ENCODE peak calls at places on chromosome 19, in six cellular contexts. One of them, this sample, is unnamed.

GRCh38 chr19:43351998-43352746 is 1.3 kb upstream of the CD177 start:
- DNase-seq in IMR-90: no peak
- DNase-seq in brain microvascular endothelial cell: no peak
- DNase-seq in left ventricle myocardium inferior: no peak
- DNase-seq in spleen: no peak
- DNase-seq in tibial nerve: no peak
- DNase-seq in this sample: no peak

GRCh38 chr19:3984908-3985642 is at the start of gene EEF2:
- DNase-seq in IMR-90: peak; percentile 87
- DNase-seq in brain microvascular endothelial cell: peak; percentile 64
- DNase-seq in left ventricle myocardium inferior: peak; percentile 90
- DNase-seq in spleen: peak; percentile 96
- DNase-seq in tibial nerve: peak; percentile 82
- DNase-seq in this sample: peak; percentile 49

GRCh38 chr19:47428177-47428894 is 9.0 kb upstream of the MEIS3 start:
- DNase-seq in IMR-90: peak; percentile 98
- DNase-seq in brain microvascular endothelial cell: peak; percentile 96
- DNase-seq in left ventricle myocardium inferior: peak; percentile 85
- DNase-seq in spleen: no peak
- DNase-seq in tibial nerve: peak; percentile 52
- DNase-seq in this sample: peak; percentile 99

GRCh38 chr19:56983148-56983547 is 136.6 kb upstream of the USP29 start:
- DNase-seq in IMR-90: no peak
- DNase-seq in brain microvascular endothelial cell: no peak
- DNase-seq in left ventricle myocardium inferior: no peak
- DNase-seq in spleen: no peak
- DNase-seq in tibial nerve: no peak
- DNase-seq in this sample: no peak

GRCh38 chr19:33373701-33374405 is at the start of gene CEBPG:
- DNase-seq in IMR-90: peak; percentile 64
- DNase-seq in brain microvascular endothelial cell: no peak
- DNase-seq in left ventricle myocardium inferior: peak; percentile 59
- DNase-seq in spleen: no peak
- DNase-seq in tibial nerve: no peak
- DNase-seq in this sample: no peak

GRCh38 chr19:49773663-49774305 is 7.0 kb downstream of the AP2A1 start:
- DNase-seq in IMR-90: no peak
- DNase-seq in brain microvascular endothelial cell: no peak
- DNase-seq in left ventricle myocardium inferior: no peak
- DNase-seq in spleen: no peak
- DNase-seq in tibial nerve: no peak
- DNase-seq in this sample: no peak

GRCh38 chr19:15249912-15250634 is 17.8 kb upstream of the EPHX3 start:
- DNase-seq in IMR-90: peak; percentile 95
- DNase-seq in brain microvascular endothelial cell: peak; percentile 91
- DNase-seq in left ventricle myocardium inferior: peak; percentile 65
- DNase-seq in spleen: no peak
- DNase-seq in tibial nerve: no peak
- DNase-seq in this sample: peak; percentile 66

GRCh38 chr19:2663920-2664571 is 38.4 kb downstream of the GNG7 start:
- DNase-seq in IMR-90: no peak
- DNase-seq in brain microvascular endothelial cell: no peak
- DNase-seq in left ventricle myocardium inferior: peak; percentile 84
- DNase-seq in spleen: peak; percentile 89
- DNase-seq in tibial nerve: no peak
- DNase-seq in this sample: no peak

GRCh38 chr19:14089662-14090508 is 666 bp downstream of the SAMD1 start:
- DNase-seq in IMR-90: peak; percentile 74
- DNase-seq in brain microvascular endothelial cell: peak; percentile 35
- DNase-seq in left ventricle myocardium inferior: peak; percentile 58
- DNase-seq in spleen: peak; percentile 92
- DNase-seq in tibial nerve: no peak
- DNase-seq in this sample: no peak

GRCh38 chr19:45766293-45766918 is 2.6 kb downstream of the SIX5 start:
- DNase-seq in IMR-90: no peak
- DNase-seq in brain microvascular endothelial cell: no peak
- DNase-seq in left ventricle myocardium inferior: no peak
- DNase-seq in spleen: no peak
- DNase-seq in tibial nerve: no peak
- DNase-seq in this sample: no peak

GRCh38 chr19:33040994-33041827 is 23.5 kb downstream of the RHPN2 start:
- DNase-seq in IMR-90: no peak
- DNase-seq in brain microvascular endothelial cell: no peak
- DNase-seq in left ventricle myocardium inferior: no peak
- DNase-seq in spleen: no peak
- DNase-seq in tibial nerve: no peak
- DNase-seq in this sample: peak; percentile 87

GRCh38 chr19:15222738-15223648 is 9.3 kb downstream of the EPHX3 start:
- DNase-seq in IMR-90: peak; percentile 95
- DNase-seq in brain microvascular endothelial cell: peak; percentile 90
- DNase-seq in left ventricle myocardium inferior: peak; percentile 93
- DNase-seq in spleen: peak; percentile 93
- DNase-seq in tibial nerve: peak; percentile 69
- DNase-seq in this sample: peak; percentile 68

GRCh38 chr19:43430142-43430710 is 15.5 kb downstream of the TEX101 start:
- DNase-seq in IMR-90: no peak
- DNase-seq in brain microvascular endothelial cell: no peak
- DNase-seq in left ventricle myocardium inferior: no peak
- DNase-seq in spleen: no peak
- DNase-seq in tibial nerve: no peak
- DNase-seq in this sample: no peak

GRCh38 chr19:4357095-4357797 is 13.9 kb downstream of the MPND start:
- DNase-seq in IMR-90: no peak
- DNase-seq in brain microvascular endothelial cell: no peak
- DNase-seq in left ventricle myocardium inferior: no peak
- DNase-seq in spleen: peak; percentile 70
- DNase-seq in tibial nerve: no peak
- DNase-seq in this sample: no peak

GRCh38 chr19:39671739-39672363 is 16.1 kb downstream of the LGALS16 start:
- DNase-seq in IMR-90: peak; percentile 43
- DNase-seq in brain microvascular endothelial cell: peak; percentile 48
- DNase-seq in left ventricle myocardium inferior: no peak
- DNase-seq in spleen: no peak
- DNase-seq in tibial nerve: no peak
- DNase-seq in this sample: peak; percentile 41

GRCh38 chr19:15369594-15369891 is 10.0 kb downstream of the AKAP8 start:
- DNase-seq in IMR-90: no peak
- DNase-seq in brain microvascular endothelial cell: no peak
- DNase-seq in left ventricle myocardium inferior: no peak
- DNase-seq in spleen: peak; percentile 62
- DNase-seq in tibial nerve: no peak
- DNase-seq in this sample: no peak

GRCh38 chr19:5024282-5024681 is 55.4 kb downstream of the KDM4B start:
- DNase-seq in IMR-90: no peak
- DNase-seq in brain microvascular endothelial cell: no peak
- DNase-seq in left ventricle myocardium inferior: no peak
- DNase-seq in spleen: peak; percentile 54
- DNase-seq in tibial nerve: no peak
- DNase-seq in this sample: no peak

GRCh38 chr19:3387645-3388589 is 21.5 kb downstream of the NFIC start:
- DNase-seq in IMR-90: peak; percentile 39
- DNase-seq in brain microvascular endothelial cell: no peak
- DNase-seq in left ventricle myocardium inferior: peak; percentile 87
- DNase-seq in spleen: peak; percentile 87
- DNase-seq in tibial nerve: peak; percentile 68
- DNase-seq in this sample: peak; percentile 29

GRCh38 chr19:15276620-15277019 is 44.4 kb upstream of the EPHX3 start:
- DNase-seq in IMR-90: no peak
- DNase-seq in brain microvascular endothelial cell: no peak
- DNase-seq in left ventricle myocardium inferior: no peak
- DNase-seq in spleen: no peak
- DNase-seq in tibial nerve: no peak
- DNase-seq in this sample: peak; percentile 86

GRCh38 chr19:17318966-17319365 is 9.6 kb downstream of the DDA1 start:
- DNase-seq in IMR-90: no peak
- DNase-seq in brain microvascular endothelial cell: no peak
- DNase-seq in left ventricle myocardium inferior: no peak
- DNase-seq in spleen: no peak
- DNase-seq in tibial nerve: no peak
- DNase-seq in this sample: no peak

GRCh38 chr19:13023666-13024065 is 28.4 kb downstream of the NFIX start:
- DNase-seq in IMR-90: no peak
- DNase-seq in brain microvascular endothelial cell: no peak
- DNase-seq in left ventricle myocardium inferior: no peak
- DNase-seq in spleen: no peak
- DNase-seq in tibial nerve: no peak
- DNase-seq in this sample: no peak

DNA sequence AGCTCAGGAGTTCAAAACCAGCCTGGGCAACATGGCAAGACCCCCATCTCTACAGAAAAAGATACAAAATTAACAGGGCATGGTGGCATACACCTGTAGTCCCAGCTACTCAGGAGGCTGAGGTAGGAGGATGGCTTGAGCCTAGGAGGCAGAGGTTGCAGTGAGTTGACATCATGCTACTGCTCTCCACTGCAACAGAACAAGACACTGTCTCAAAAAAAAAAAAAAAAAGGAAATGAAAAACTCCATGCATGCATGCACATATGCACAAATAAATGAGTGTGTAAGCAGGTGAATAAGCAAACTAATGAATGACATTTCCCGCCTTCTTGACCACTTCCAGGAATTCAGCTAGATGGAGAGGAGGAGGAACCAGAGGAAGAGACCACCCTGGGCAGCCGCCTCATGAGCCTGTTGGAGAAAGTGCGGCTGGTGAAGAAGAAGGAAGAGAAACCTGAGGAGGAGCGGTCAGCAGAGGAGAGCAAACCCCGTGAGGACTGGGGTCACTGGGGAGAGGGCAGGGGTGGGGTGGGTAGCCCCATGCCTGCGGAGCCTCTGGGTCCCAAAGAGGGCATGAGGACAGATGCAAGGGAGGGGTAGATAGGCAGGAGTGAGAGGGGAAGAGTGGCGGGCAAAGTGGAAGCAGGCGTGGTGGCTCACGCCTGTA is 58.8 kb downstream of the RYR1 start:
- DNase-seq in IMR-90: no peak
- DNase-seq in brain microvascular endothelial cell: no peak
- DNase-seq in left ventricle myocardium inferior: no peak
- DNase-seq in spleen: no peak
- DNase-seq in tibial nerve: no peak
- DNase-seq in this sample: no peak
- H3K27me3 ChIP-seq in IMR-90: peaks cover 2% of the 10 kb centered on the region
- H3K27me3 ChIP-seq in brain microvascular endothelial cell: no peaks in the 10 kb centered on the region
- H3K27me3 ChIP-seq in left ventricle myocardium inferior: peaks cover 55% of the 10 kb centered on the region
- H3K27me3 ChIP-seq in spleen: no peaks in the 10 kb centered on the region
- H3K27me3 ChIP-seq in tibial nerve: no peaks in the 10 kb centered on the region
- H3K27me3 ChIP-seq in this sample: no peaks in the 10 kb centered on the region

DNA sequence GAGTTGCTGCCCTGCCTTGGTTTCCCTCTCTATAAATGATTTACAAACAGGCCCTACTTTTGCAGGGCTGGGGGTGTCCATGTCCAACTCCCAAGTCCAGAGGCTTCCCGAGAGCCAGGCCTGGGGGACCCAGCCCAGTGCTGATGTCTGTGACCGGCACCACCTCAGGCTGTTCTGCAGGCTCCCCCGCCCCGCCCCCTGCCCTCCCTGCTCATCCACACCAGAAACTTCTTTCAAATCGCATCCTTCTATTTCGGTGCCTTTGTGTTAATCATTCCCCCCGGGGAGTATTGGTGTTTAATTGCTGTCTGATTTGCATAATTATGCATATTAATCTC is 19.2 kb downstream of the TCF3 start:
- DNase-seq in IMR-90: no peak
- DNase-seq in brain microvascular endothelial cell: no peak
- DNase-seq in left ventricle myocardium inferior: no peak
- DNase-seq in spleen: no peak
- DNase-seq in tibial nerve: no peak
- DNase-seq in this sample: no peak
- TF ChIP-seq CTCF in IMR-90: no peak
- TF ChIP-seq CTCF in brain microvascular endothelial cell: no peak
- TF ChIP-seq CTCF in left ventricle myocardium inferior: no peak
- TF ChIP-seq CTCF in spleen: no peak
- TF ChIP-seq CTCF in tibial nerve: no peak
- TF ChIP-seq CTCF in this sample: no peak

GRCh38 chr19:30119180-30119920 is 177.3 kb downstream of the URI1 start:
- DNase-seq in IMR-90: no peak
- DNase-seq in brain microvascular endothelial cell: no peak
- DNase-seq in left ventricle myocardium inferior: no peak
- DNase-seq in spleen: peak; percentile 65
- DNase-seq in tibial nerve: no peak
- DNase-seq in this sample: no peak

GRCh38 chr19:30118221-30118620 is 176.2 kb downstream of the URI1 start:
- DNase-seq in IMR-90: no peak
- DNase-seq in brain microvascular endothelial cell: no peak
- DNase-seq in left ventricle myocardium inferior: no peak
- DNase-seq in spleen: no peak
- DNase-seq in tibial nerve: no peak
- DNase-seq in this sample: no peak

GRCh38 chr19:30116984-30117555 is 175.0 kb downstream of the URI1 start:
- DNase-seq in IMR-90: no peak
- DNase-seq in brain microvascular endothelial cell: no peak
- DNase-seq in left ventricle myocardium inferior: no peak
- DNase-seq in spleen: peak; percentile 64
- DNase-seq in tibial nerve: no peak
- DNase-seq in this sample: no peak

GRCh38 chr19:30117636-30118145 is 175.7 kb downstream of the URI1 start:
- DNase-seq in IMR-90: no peak
- DNase-seq in brain microvascular endothelial cell: no peak
- DNase-seq in left ventricle myocardium inferior: no peak
- DNase-seq in spleen: peak; percentile 69
- DNase-seq in tibial nerve: no peak
- DNase-seq in this sample: no peak

GRCh38 chr19:30118760-30119159 is 176.7 kb downstream of the URI1 start:
- DNase-seq in IMR-90: no peak
- DNase-seq in brain microvascular endothelial cell: no peak
- DNase-seq in left ventricle myocardium inferior: no peak
- DNase-seq in spleen: peak; percentile 49
- DNase-seq in tibial nerve: no peak
- DNase-seq in this sample: no peak
- H3K27me3 ChIP-seq in IMR-90: no peaks in the 10 kb centered on the region
- H3K27me3 ChIP-seq in brain microvascular endothelial cell: no peaks in the 10 kb centered on the region
- H3K27me3 ChIP-seq in left ventricle myocardium inferior: peaks cover 74% of the 10 kb centered on the region
- H3K27me3 ChIP-seq in spleen: no peaks in the 10 kb centered on the region
- H3K27me3 ChIP-seq in tibial nerve: no peaks in the 10 kb centered on the region
- H3K27me3 ChIP-seq in this sample: no peaks in the 10 kb centered on the region

DNA sequence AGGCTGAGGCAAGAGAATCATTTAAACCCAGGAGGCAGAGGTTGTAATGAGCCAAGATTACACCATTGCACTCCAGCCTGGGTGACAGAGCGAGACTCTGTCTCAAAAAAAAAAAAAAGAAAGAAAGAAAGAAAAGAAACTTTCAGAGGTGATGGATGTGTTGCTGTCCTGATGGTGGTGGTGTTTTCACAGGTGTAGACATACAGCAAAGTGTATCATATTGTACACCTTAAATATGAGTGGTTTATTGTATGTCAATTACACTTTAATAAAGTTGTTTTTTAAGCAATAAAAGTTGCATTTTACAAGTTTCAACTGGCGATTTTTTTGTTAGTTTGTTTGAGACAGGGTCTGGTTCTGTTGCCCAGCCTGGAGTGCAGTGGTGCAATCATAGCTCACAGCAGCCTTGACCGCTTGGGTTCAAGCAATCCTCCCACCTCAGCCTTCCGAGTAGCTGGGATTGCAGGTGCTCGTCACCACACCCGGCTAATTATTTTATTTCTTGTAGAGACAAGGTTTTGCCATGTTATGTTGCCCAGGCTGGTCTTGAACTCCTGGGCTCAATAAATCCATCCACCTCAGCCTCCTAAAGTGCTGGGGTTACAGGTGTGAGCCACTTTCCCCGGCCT is 13.5 kb upstream of the INSR start:
- DNase-seq in IMR-90: no peak
- DNase-seq in brain microvascular endothelial cell: no peak
- DNase-seq in left ventricle myocardium inferior: no peak
- DNase-seq in spleen: peak; percentile 13
- DNase-seq in tibial nerve: no peak
- DNase-seq in this sample: no peak
- TF ChIP-seq CTCF in IMR-90: no peak
- TF ChIP-seq CTCF in brain microvascular endothelial cell: no peak
- TF ChIP-seq CTCF in left ventricle myocardium inferior: no peak
- TF ChIP-seq CTCF in spleen: no peak
- TF ChIP-seq CTCF in tibial nerve: no peak
- TF ChIP-seq CTCF in this sample: no peak

This sample was measured in bronchial epithelial cell.